ENCODE peak calls at places on chromosomes 3 and 15, in seven cellular contexts. A is activated naive CD8-positive, alpha-beta T cell treated with anti-CD3 and anti-CD28 coated beads, Interleukin-2, amount 50 U/mL, for 24 hours; I is spleen; R is astrocyte of the spinal cord; O is Right ventricle myocardium superior; P is CD4-positive, alpha-beta memory T cell; H is NCI-H146. G is an unnamed sample.

GRCh38 chr15:23447107-23447500 is at the start of gene GOLGA6L2:
- DNase-seq in A (no peak), I (no peak), R (no peak), O (no peak), P (no peak), H (no peak), G (no peak)

GRCh38 chr3:192675958-192676649 is 51.2 kb downstream of the FGF12 start:
- DNase-seq in A (peak), I (no peak), R (no peak), O (no peak), P (no peak), H (no peak), G (no peak)

GRCh38 chr3:156892701-156893100 is 66.5 kb downstream of the LEKR1 start:
- DNase-seq in A (no peak), I (no peak), R (peak), O (no peak), P (no peak), H (no peak), G (peak)

GRCh38 chr15:51736646-51737537 is 563 bp downstream of the LYSMD2 start:
- DNase-seq in A (peak), I (peak), R (no peak), O (peak), P (peak), H (peak), G (peak)

GRCh38 chr3:188853896-188854295 is 317.9 kb upstream of the TPRG1 start:
- DNase-seq in A (no peak), I (no peak), R (no peak), O (no peak), P (no peak), H (no peak), G (no peak)

GRCh38 chr3:73007992-73008712 is 11.5 kb downstream of the PPP4R2 start:
- DNase-seq in A (no peak), I (no peak), R (no peak), O (no peak), P (no peak), H (no peak), G (no peak)

GRCh38 chr3:50978991-50979667 is 304.4 kb downstream of the DOCK3 start:
- DNase-seq in A (no peak), I (no peak), R (no peak), O (no peak), P (no peak), H (no peak), G (no peak)

GRCh38 chr3:47283596-47284364 is 1.0 kb downstream of the KLHL18 start:
- DNase-seq in A (peak), I (peak), R (peak), O (peak), P (no peak), H (peak), G (no peak)

GRCh38 chr15:31339558-31339895 is 12.9 kb downstream of the KLF13 start:
- DNase-seq in A (no peak), I (no peak), R (no peak), O (no peak), P (no peak), H (no peak), G (no peak)

GRCh38 chr15:26166429-26166828 is 303.3 kb upstream of the ATP10A start:
- DNase-seq in A (no peak), I (no peak), R (no peak), O (no peak), P (no peak), H (no peak), G (no peak)

GRCh38 chr3:139909836-139910235 is 25.1 kb upstream of the CLSTN2 start:
- DNase-seq in A (no peak), I (no peak), R (no peak), O (no peak), P (no peak), H (no peak), G (no peak)

GRCh38 chr3:37955918-37956317 is 34.7 kb upstream of the VILL start:
- DNase-seq in A (no peak), I (no peak), R (no peak), O (no peak), P (no peak), H (no peak), G (no peak)

GRCh38 chr15:77035999-77036471 is 34.9 kb downstream of the TSPAN3 start:
- DNase-seq in A (no peak), I (peak), R (no peak), O (peak), P (no peak), H (no peak), G (no peak)

GRCh38 chr3:170766253-170766652 is 103.7 kb downstream of the RPL22L1 start:
- DNase-seq in A (no peak), I (no peak), R (no peak), O (no peak), P (no peak), H (no peak), G (no peak)